ENCODE peak calls at places on chromosomes 3 and 15, in nine cellular contexts. M, N, C, K, O, F, A, S and U are unnamed samples.

GRCh38 chr3:43753743-43754142 is 63.0 kb downstream of the ABHD5 start:
- DNase-seq in M (no peak), N (no peak), C (no peak), K (peak; percentile 60), O (no peak), F (no peak), A (peak; percentile 95), S (no peak), U (peak; percentile 39)

GRCh38 chr3:52197842-52198625 is at the start of gene ALAS1:
- DNase-seq in M (peak; percentile 99), N (peak; percentile 64), C (peak; percentile 94), K (peak; percentile 98), O (peak; percentile 94), F (peak; percentile 96), A (peak; percentile 96), S (peak; percentile 93), U (peak; percentile 97)

GRCh38 chr3:54432975-54433374 is 310.6 kb downstream of the CACNA2D3 start:
- DNase-seq in M (no peak), N (no peak), C (no peak), K (no peak), O (no peak), F (no peak), A (no peak), S (no peak), U (no peak)

GRCh38 chr15:88202231-88202630 is 54.3 kb downstream of the NTRK3 start:
- DNase-seq in M (no peak), N (no peak), C (no peak), K (peak; percentile 24), O (no peak), F (no peak), A (no peak), S (no peak), U (no peak)

GRCh38 chr3:157746391-157746790 is 243.2 kb upstream of the VEPH1 start:
- DNase-seq in M (no peak), N (no peak), C (no peak), K (peak; percentile 38), O (no peak), F (no peak), A (no peak), S (no peak), U (peak; percentile 17)

GRCh38 chr3:62186967-62187366 is 186.4 kb downstream of the FEZF2 start:
- DNase-seq in M (no peak), N (no peak), C (no peak), K (peak; percentile 35), O (peak; percentile 78), F (no peak), A (peak; percentile 29), S (no peak), U (peak; percentile 50)

GRCh38 chr15:58918239-58918638 is 15.2 kb downstream of the SLTM start:
- DNase-seq in M (no peak), N (no peak), C (no peak), K (no peak), O (no peak), F (no peak), A (no peak), S (no peak), U (no peak)

GRCh38 chr3:36362216-36362615 is 18.1 kb upstream of the STAC start:
- DNase-seq in M (no peak), N (no peak), C (no peak), K (peak; percentile 45), O (no peak), F (no peak), A (no peak), S (no peak), U (peak; percentile 7)

GRCh38 chr3:65146149-65146548 is 458.3 kb upstream of the ADAMTS9 start:
- DNase-seq in M (no peak), N (no peak), C (no peak), K (no peak), O (peak; percentile 86), F (no peak), A (peak; percentile 1), S (no peak), U (no peak)

GRCh38 chr3:30007668-30008067 is 598.7 kb upstream of the TGFBR2 start:
- DNase-seq in M (no peak), N (no peak), C (no peak), K (no peak), O (no peak), F (no peak), A (peak; percentile 30), S (no peak), U (no peak)